ENCODE peak calls at places on chromosome 7, in five cellular contexts. One of them, this sample, is unnamed.

GRCh38 chr7:89994483-89994882 is 159.8 kb upstream of the STEAP1 start:
- DNase-seq in A549: no peak
- DNase-seq in brain microvascular endothelial cell: no peak
- DNase-seq in BJ: no peak
- DNase-seq in HCT116: no peak
- DNase-seq in this sample: no peak

GRCh38 chr7:19377611-19378339 is 232.6 kb upstream of the FERD3L start:
- DNase-seq in A549: no peak
- DNase-seq in BJ: no peak
- DNase-seq in HCT116: no peak
- DNase-seq in brain microvascular endothelial cell: peak; percentile 84
- DNase-seq in this sample: peak; percentile 42

GRCh38 chr7:73521636-73522080 is 435 bp downstream of the BAZ1B start:
- DNase-seq in HCT116: no peak
- DNase-seq in brain microvascular endothelial cell: no peak
- DNase-seq in A549: peak; percentile 64
- DNase-seq in BJ: no peak
- DNase-seq in this sample: no peak

GRCh38 chr7:137999496-138000080 is 2.3 kb downstream of the CREB3L2 start:
- DNase-seq in BJ: no peak
- DNase-seq in brain microvascular endothelial cell: no peak
- DNase-seq in A549: no peak
- DNase-seq in HCT116: no peak
- DNase-seq in this sample: no peak

GRCh38 chr7:78139335-78139734 is 340.8 kb downstream of the PHTF2 start:
- DNase-seq in BJ: peak; percentile 75
- DNase-seq in HCT116: no peak
- DNase-seq in A549: no peak
- DNase-seq in brain microvascular endothelial cell: peak; percentile 6
- DNase-seq in this sample: peak; percentile 82

GRCh38 chr7:25564980-25565379 is 336.7 kb upstream of the NPVF start:
- DNase-seq in brain microvascular endothelial cell: no peak
- DNase-seq in HCT116: no peak
- DNase-seq in A549: no peak
- DNase-seq in BJ: no peak
- DNase-seq in this sample: no peak

GRCh38 chr7:101357433-101357832 is 5.2 kb upstream of the COL26A1 start:
- DNase-seq in A549: no peak
- DNase-seq in BJ: no peak
- DNase-seq in HCT116: no peak
- DNase-seq in brain microvascular endothelial cell: no peak
- DNase-seq in this sample: no peak

GRCh38 chr7:134368851-134369533 is 52.3 kb upstream of the SLC35B4 start:
- DNase-seq in A549: peak; percentile 81
- DNase-seq in HCT116: no peak
- DNase-seq in BJ: no peak
- DNase-seq in brain microvascular endothelial cell: peak; percentile 63
- DNase-seq in this sample: peak; percentile 52

GRCh38 chr7:99644436-99644835 is 27.7 kb downstream of the ZSCAN25 start:
- DNase-seq in BJ: peak; percentile 17
- DNase-seq in HCT116: no peak
- DNase-seq in A549: no peak
- DNase-seq in brain microvascular endothelial cell: no peak
- DNase-seq in this sample: peak; percentile 23

GRCh38 chr7:116161733-116162132 is 48.6 kb upstream of the TES start:
- DNase-seq in HCT116: no peak
- DNase-seq in brain microvascular endothelial cell: no peak
- DNase-seq in A549: no peak
- DNase-seq in BJ: no peak
- DNase-seq in this sample: no peak

GRCh38 chr7:27753863-27754262 is 13.9 kb downstream of the TAX1BP1 start:
- DNase-seq in BJ: no peak
- DNase-seq in HCT116: no peak
- DNase-seq in A549: no peak
- DNase-seq in brain microvascular endothelial cell: no peak
- DNase-seq in this sample: no peak

GRCh38 chr7:27759491-27759890 is 19.5 kb downstream of the TAX1BP1 start:
- DNase-seq in brain microvascular endothelial cell: no peak
- DNase-seq in A549: no peak
- DNase-seq in BJ: no peak
- DNase-seq in HCT116: no peak
- DNase-seq in this sample: no peak

GRCh38 chr7:27751888-27752660 is 12.1 kb downstream of the TAX1BP1 start:
- DNase-seq in HCT116: no peak
- DNase-seq in A549: no peak
- DNase-seq in BJ: no peak
- DNase-seq in brain microvascular endothelial cell: no peak
- DNase-seq in this sample: no peak

GRCh38 chr7:27762062-27762461 is 22.1 kb downstream of the TAX1BP1 start:
- DNase-seq in HCT116: no peak
- DNase-seq in BJ: no peak
- DNase-seq in brain microvascular endothelial cell: no peak
- DNase-seq in A549: no peak
- DNase-seq in this sample: no peak

GRCh38 chr7:27756298-27756697 is 16.3 kb downstream of the TAX1BP1 start:
- DNase-seq in HCT116: no peak
- DNase-seq in A549: no peak
- DNase-seq in BJ: no peak
- DNase-seq in brain microvascular endothelial cell: no peak
- DNase-seq in this sample: no peak
- H3K4me3 ChIP-seq in HCT116: no peak overlapping the region
- H3K4me3 ChIP-seq in A549: no peak overlapping the region
- H3K4me3 ChIP-seq in BJ: no peak overlapping the region
- H3K4me3 ChIP-seq in brain microvascular endothelial cell: no peak overlapping the region
- H3K4me3 ChIP-seq in this sample: no peak overlapping the region

GRCh38 chr7:1368682-1369571 is 90.3 kb downstream of the MICALL2 start:
- DNase-seq in brain microvascular endothelial cell: no peak
- DNase-seq in BJ: no peak
- DNase-seq in HCT116: peak; percentile 27
- DNase-seq in A549: peak; percentile 83
- DNase-seq in this sample: peak; percentile 21
- TF ChIP-seq CTCF in brain microvascular endothelial cell: no peak
- TF ChIP-seq CTCF in BJ: no peak
- TF ChIP-seq CTCF in HCT116: peak; percentile 31
- TF ChIP-seq CTCF in A549: peak; percentile 33
- TF ChIP-seq CTCF in this sample: no peak

DNA sequence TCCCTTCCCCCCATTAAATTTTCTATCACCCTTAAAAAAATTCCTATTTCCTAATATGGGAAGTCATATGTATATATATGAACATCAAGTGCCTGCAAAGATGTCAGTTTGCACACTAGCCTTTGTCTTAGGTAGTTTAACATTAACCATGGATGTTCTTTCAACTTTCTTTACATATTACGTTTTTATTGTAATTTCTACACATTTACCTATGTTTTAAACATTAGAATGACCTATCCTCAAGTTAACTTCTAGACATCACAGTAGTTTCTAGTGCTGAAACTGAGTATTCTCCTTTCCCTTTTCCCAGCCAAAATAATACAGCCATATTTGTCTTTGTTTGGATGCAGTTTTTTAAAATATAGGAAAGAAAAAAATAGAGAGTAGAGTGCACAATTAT is 5.8 kb downstream of the DLX6 start:
- DNase-seq in BJ: no peak
- DNase-seq in HCT116: no peak
- DNase-seq in brain microvascular endothelial cell: no peak
- DNase-seq in A549: no peak
- DNase-seq in this sample: no peak
- H3K4me3 ChIP-seq in BJ: no peak overlapping the region
- H3K4me3 ChIP-seq in HCT116: no peak overlapping the region
- H3K4me3 ChIP-seq in brain microvascular endothelial cell: no peak overlapping the region
- H3K4me3 ChIP-seq in A549: no peak overlapping the region
- H3K4me3 ChIP-seq in this sample: no peak overlapping the region

GRCh38 chr7:57305192-57305748 is 144.7 kb upstream of the ZNF716 start:
- DNase-seq in BJ: no peak
- DNase-seq in A549: no peak
- DNase-seq in HCT116: no peak
- DNase-seq in brain microvascular endothelial cell: no peak
- DNase-seq in this sample: no peak

DNA sequence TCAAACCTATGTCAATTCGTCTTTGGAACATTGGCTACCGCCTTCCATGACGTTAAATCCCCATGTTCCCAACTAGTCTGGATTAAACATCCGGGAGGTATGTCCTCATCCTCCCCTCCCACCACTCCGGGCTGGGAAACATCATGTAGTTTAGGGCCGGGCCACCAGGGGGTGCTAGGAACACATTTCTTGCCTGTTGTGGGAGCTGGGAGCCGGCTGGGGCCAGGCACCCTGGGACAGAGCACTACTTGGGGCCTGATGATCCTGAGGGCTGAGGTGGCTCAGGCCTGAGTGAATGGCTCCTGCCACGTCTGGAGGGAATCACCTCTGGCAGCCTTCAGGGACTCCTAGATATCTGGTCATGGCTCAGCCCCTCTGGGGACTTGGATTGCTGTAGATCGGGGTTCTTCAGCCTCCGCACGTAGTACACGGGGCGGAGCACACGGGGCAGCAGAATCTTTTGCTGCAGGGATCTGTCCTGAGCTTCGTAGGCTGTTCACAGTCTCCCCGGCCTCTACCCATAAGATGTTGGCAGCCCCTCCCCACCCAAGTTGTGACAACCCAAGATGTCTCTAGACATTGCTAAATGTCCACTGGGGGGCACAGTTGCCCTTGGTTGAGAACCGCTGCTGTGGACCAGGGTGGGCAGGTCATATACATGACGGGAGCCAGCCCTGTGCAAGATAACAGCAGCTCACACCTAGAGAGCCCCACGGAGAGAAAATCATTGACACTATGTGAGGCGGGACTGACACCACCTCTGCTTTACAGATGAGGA is 141.2 kb upstream of the ZNF716 start:
- DNase-seq in brain microvascular endothelial cell: no peak
- DNase-seq in HCT116: no peak
- DNase-seq in BJ: no peak
- DNase-seq in A549: no peak
- DNase-seq in this sample: no peak
- TF ChIP-seq CTCF in brain microvascular endothelial cell: peak; percentile 29
- TF ChIP-seq CTCF in HCT116: peak; percentile 24
- TF ChIP-seq CTCF in BJ: peak; percentile 5
- TF ChIP-seq CTCF in A549: no peak
- TF ChIP-seq CTCF in this sample: no peak

DNA sequence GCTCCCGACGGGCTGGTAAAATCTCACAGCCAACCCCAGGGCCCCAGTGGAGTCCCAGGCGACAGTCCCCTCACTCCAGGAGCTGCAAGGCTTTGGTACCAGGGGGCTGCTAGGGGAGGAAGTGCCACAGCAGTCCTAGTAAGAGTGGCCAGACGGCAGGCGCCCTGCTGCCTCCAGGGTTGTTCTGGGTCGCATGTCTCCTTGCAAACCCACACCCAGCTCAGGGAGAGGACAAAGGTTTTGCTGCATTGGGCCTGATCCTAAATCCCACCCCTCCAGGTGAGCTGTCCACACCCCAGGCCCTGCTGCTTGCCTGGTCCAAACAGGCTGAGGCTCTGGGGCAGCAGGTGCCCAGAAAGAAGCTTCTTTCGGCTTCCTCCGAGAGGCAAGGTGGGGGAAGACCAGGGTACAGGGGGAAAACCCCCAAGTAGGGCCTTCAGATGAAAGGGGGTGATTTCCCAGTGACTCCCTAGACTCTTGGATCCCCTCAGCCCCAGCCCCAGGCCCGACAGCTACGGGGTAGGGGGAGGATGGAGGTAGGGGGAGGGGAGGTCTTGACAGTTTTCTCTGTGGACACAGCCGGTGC is 4.2 kb upstream of the KCP start:
- DNase-seq in HCT116: no peak
- DNase-seq in brain microvascular endothelial cell: no peak
- DNase-seq in BJ: no peak
- DNase-seq in A549: no peak
- DNase-seq in this sample: no peak
- H3K4me3 ChIP-seq in HCT116: no peak overlapping the region
- H3K4me3 ChIP-seq in brain microvascular endothelial cell: no peak overlapping the region
- H3K4me3 ChIP-seq in BJ: no peak overlapping the region
- H3K4me3 ChIP-seq in A549: no peak overlapping the region
- H3K4me3 ChIP-seq in this sample: no peak overlapping the region